ENCODE peak calls at places on chromosomes 1 and 21, in five cellular contexts. U is A549, R is IMR-90, D is AG04450, C is endodermal cell. Y is an unnamed sample. For H3K9me3, the result is how much of the 10 kb centered on the place peaks cover.

GRCh38 chr1:88998716-88999115 is 6.3 kb upstream of the KYAT3 start:
- DNase-seq in U (peak), R (peak), D (no peak), C (no peak), Y (no peak)

GRCh38 chr1:110228853-110229252 is 18.7 kb downstream of the KCNC4 start:
- DNase-seq in U (no peak), R (no peak), D (no peak), C (no peak), Y (no peak)

GRCh38 chr1:57696041-57696440 is 272.2 kb upstream of the DAB1 start:
- DNase-seq in U (no peak), R (no peak), D (no peak), C (no peak), Y (no peak)

GRCh38 chr1:179781962-179782361 is 38.9 kb downstream of the FAM163A start:
- DNase-seq in U (no peak), R (peak), D (peak), C (no peak), Y (no peak)

GRCh38 chr1:221087919-221088318 is 208.7 kb downstream of the HLX start:
- DNase-seq in U (no peak), R (peak), D (no peak), C (no peak), Y (no peak)

GRCh38 chr1:12076425-12077005 is 13.4 kb downstream of the TNFRSF8 start:
- DNase-seq in U (no peak), R (no peak), D (no peak), C (no peak), Y (no peak)

GRCh38 chr21:31594726-31595125 is 64.8 kb upstream of the SOD1 start:
- DNase-seq in U (no peak), R (no peak), D (no peak), C (no peak), Y (no peak)

GRCh38 chr1:17746920-17747319 is 8.2 kb upstream of the ACTL8 start:
- DNase-seq in U (no peak), R (no peak), D (no peak), C (no peak), Y (no peak)

GRCh38 chr1:61271412-61271789 is 189.0 kb downstream of the NFIA start:
- DNase-seq in U (no peak), R (no peak), D (no peak), C (no peak), Y (no peak)

GRCh38 chr21:42521384-42521783 is 7.7 kb downstream of the SLC37A1 start:
- DNase-seq in U (no peak), R (no peak), D (no peak), C (no peak), Y (no peak)

GRCh38 chr1:6922096-6922931 is 137.1 kb downstream of the CAMTA1 start:
- DNase-seq in U (no peak), R (peak), D (no peak), C (no peak), Y (no peak)

GRCh38 chr21:38631171-38631570 is 132.9 kb upstream of the ERG start:
- DNase-seq in U (no peak), R (no peak), D (no peak), C (no peak), Y (no peak)

GRCh38 chr1:31315902-31316301 is 19.1 kb downstream of the ZCCHC17 start:
- DNase-seq in U (no peak), R (no peak), D (no peak), C (no peak), Y (no peak)

GRCh38 chr1:53070621-53071020 is 8.6 kb downstream of the PODN start:
- DNase-seq in U (no peak), R (no peak), D (no peak), C (no peak), Y (no peak)

GRCh38 chr1:165168466-165168865 is 188.0 kb downstream of the LMX1A start:
- DNase-seq in U (no peak), R (no peak), D (no peak), C (no peak), Y (no peak)

GRCh38 chr21:38166214-38166547 is 90.6 kb upstream of the KCNJ15 start:
- DNase-seq in U (no peak), R (no peak), D (no peak), C (no peak), Y (no peak)

GRCh38 chr1:78419309-78419708 is 71.5 kb upstream of the PTGFR start:
- DNase-seq in U (no peak), R (peak), D (no peak), C (no peak), Y (no peak)

GRCh38 chr1:220213381-220213983 is 58.8 kb downstream of the RAB3GAP2 start:
- DNase-seq in U (no peak), R (no peak), D (no peak), C (no peak), Y (no peak)

GRCh38 chr1:112706505-112707216 is at the start of gene RHOC:
- DNase-seq in U (peak), R (peak), D (no peak), C (peak), Y (no peak)

GRCh38 chr1:35646043-35646442 is 4.7 kb upstream of the PSMB2 start:
- DNase-seq in U (peak), R (no peak), D (no peak), C (no peak), Y (no peak)

GRCh38 chr1:175901076-175901475 is 157.7 kb upstream of the TNR start:
- DNase-seq in U (no peak), R (no peak), D (no peak), C (peak), Y (no peak)

GRCh38 chr1:5882367-5883128 is 109.7 kb downstream of the NPHP4 start:
- DNase-seq in U (no peak), R (no peak), D (no peak), C (no peak), Y (no peak)

GRCh38 chr1:161720956-161721737 is at the start of gene FCRLB:
- DNase-seq in U (no peak), R (no peak), D (no peak), C (no peak), Y (no peak)

GRCh38 chr1:48493970-48494769 is 22.2 kb upstream of the SPATA6 start:
- DNase-seq in U (no peak), R (peak), D (peak), C (peak), Y (no peak)

GRCh38 chr1:170623171-170623570 is 40.8 kb upstream of the PRRX1 start:
- DNase-seq in U (no peak), R (peak), D (peak), C (no peak), Y (no peak)

GRCh38 chr1:76294470-76295194 is 220.1 kb downstream of the ST6GALNAC3 start:
- DNase-seq in U (no peak), R (no peak), D (no peak), C (no peak), Y (no peak)

GRCh38 chr1:220011620-220012019 is 34.7 kb downstream of the EPRS1 start:
- DNase-seq in U (no peak), R (peak), D (no peak), C (no peak), Y (no peak)

GRCh38 chr1:212515329-212515760 is 82.6 kb downstream of the NENF start:
- DNase-seq in U (no peak), R (no peak), D (no peak), C (peak), Y (no peak)

GRCh38 chr1:43067856-43068751 is 104.0 kb downstream of the EBNA1BP2 start:
- DNase-seq in U (no peak), R (no peak), D (no peak), C (peak), Y (no peak)

GRCh38 chr1:240492832-240493440 is 119.0 kb downstream of the GREM2 start:
- DNase-seq in U (peak), R (peak), D (no peak), C (peak), Y (no peak)

GRCh38 chr1:205907794-205908193 is 35.5 kb downstream of the SLC26A9 start:
- DNase-seq in U (no peak), R (peak), D (no peak), C (peak), Y (no peak)

GRCh38 chr1:83917961-83918360 is 81.0 kb downstream of the TTLL7 start:
- DNase-seq in U (no peak), R (no peak), D (no peak), C (no peak), Y (no peak)
- H3K9me3 ChIP-seq in U (under half), R (under half), D (under half), C (under half), Y (under half)

GRCh38 chr1:8348056-8348776 is 30.3 kb downstream of the SLC45A1 start:
- DNase-seq in U (no peak), R (no peak), D (no peak), C (no peak), Y (no peak)

GRCh38 chr1:8349961-8350360 is 32.0 kb downstream of the SLC45A1 start:
- DNase-seq in U (no peak), R (no peak), D (no peak), C (peak), Y (no peak)

GRCh38 chr1:8349473-8349865 is 31.6 kb downstream of the SLC45A1 start:
- DNase-seq in U (no peak), R (no peak), D (no peak), C (no peak), Y (no peak)

GRCh38 chr1:8347635-8348034 is 29.7 kb downstream of the SLC45A1 start:
- DNase-seq in U (no peak), R (no peak), D (no peak), C (no peak), Y (no peak)

DNA sequence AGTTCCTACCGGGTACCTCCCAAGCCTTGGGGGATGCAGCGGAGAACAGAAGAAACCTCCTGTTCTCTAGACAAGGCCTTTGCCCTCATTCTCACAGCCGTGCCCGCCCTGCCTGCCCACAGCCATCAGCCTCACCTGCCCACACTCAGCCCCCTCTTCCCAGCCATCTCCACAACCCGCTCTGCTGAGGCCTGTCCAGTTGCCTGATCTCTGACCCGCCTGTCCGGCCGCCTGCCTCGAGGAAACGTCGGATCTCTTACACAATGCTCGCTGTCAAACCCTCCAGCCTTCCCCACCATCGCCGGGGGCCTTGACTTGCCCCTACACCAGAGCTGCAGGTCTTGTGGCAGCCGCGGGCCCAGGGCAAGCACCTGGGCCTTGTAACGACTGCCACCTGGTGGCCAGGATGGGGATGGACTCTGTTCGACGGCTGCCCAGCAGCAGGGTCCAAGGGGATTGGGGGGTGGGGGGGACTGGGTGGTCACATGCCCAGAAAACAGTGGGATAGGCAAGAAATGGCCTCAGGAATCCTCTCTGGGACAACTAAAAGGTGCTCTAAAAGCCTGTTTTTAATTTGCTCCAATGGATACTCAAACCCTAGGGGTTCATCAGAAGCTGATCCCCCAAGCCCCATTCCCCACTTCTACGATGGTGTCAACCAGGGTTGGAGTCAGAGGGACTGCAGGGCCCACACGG is 31.0 kb downstream of the SLC45A1 start:
- DNase-seq in U (peak), R (peak), D (peak), C (peak), Y (peak)
- TF ChIP-seq CTCF in U (peak), R (peak), D (peak), C (peak), Y (peak)

GRCh38 chr1:152034324-152034653 is 2.5 kb downstream of the S100A11 start:
- DNase-seq in U (no peak), R (no peak), D (no peak), C (no peak), Y (no peak)

GRCh38 chr1:152029144-152029936 is 7.5 kb downstream of the S100A11 start:
- DNase-seq in U (no peak), R (peak), D (no peak), C (no peak), Y (no peak)

GRCh38 chr1:152034654-152035405 is 2.0 kb downstream of the S100A11 start:
- DNase-seq in U (peak), R (peak), D (no peak), C (peak), Y (peak)

GRCh38 chr1:152026895-152027294 is 9.9 kb downstream of the S100A11 start:
- DNase-seq in U (no peak), R (peak), D (no peak), C (no peak), Y (no peak)

DNA sequence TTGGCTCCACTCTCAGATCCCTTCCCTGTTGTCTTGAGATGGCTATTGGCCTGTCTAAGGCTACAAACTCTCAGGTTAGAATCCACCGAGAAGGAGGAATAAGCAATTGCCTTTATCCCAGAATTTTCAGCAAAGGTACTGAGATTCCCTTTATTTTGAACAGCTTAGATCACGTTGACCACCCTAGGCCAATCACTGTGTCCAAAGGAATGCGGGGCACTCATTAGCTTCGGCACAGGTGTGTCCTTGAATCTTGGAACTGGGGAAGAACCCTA is 6.9 kb downstream of the S100A11 start:
- DNase-seq in U (no peak), R (no peak), D (no peak), C (no peak), Y (no peak)
- H3K27ac ChIP-seq in U (peak), R (no peak), D (no peak), C (no peak), Y (no peak)

DNA sequence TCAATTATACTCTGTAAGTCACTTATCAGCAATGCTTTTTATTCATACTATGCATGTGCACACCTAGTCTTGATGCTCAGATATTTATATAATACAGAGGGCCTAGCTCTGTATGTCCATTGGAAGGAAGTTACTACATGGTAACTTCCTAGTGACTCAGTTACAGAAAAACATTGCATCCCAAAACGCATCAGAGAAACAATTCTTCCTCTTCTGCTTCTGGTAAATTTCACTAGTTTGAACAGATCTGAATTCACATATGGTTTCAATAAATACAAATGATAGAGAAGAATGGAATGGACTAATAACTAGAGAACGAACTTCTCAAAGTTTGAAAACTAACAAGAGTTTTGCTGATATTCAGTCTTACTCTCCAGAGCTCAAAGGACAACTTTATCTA is 811.3 kb upstream of the ADGRL2 start:
- DNase-seq in U (no peak), R (no peak), D (no peak), C (no peak), Y (no peak)
- H3K9me3 ChIP-seq in U (under half), R (under half), D (under half), C (under half), Y (under half)

DNA sequence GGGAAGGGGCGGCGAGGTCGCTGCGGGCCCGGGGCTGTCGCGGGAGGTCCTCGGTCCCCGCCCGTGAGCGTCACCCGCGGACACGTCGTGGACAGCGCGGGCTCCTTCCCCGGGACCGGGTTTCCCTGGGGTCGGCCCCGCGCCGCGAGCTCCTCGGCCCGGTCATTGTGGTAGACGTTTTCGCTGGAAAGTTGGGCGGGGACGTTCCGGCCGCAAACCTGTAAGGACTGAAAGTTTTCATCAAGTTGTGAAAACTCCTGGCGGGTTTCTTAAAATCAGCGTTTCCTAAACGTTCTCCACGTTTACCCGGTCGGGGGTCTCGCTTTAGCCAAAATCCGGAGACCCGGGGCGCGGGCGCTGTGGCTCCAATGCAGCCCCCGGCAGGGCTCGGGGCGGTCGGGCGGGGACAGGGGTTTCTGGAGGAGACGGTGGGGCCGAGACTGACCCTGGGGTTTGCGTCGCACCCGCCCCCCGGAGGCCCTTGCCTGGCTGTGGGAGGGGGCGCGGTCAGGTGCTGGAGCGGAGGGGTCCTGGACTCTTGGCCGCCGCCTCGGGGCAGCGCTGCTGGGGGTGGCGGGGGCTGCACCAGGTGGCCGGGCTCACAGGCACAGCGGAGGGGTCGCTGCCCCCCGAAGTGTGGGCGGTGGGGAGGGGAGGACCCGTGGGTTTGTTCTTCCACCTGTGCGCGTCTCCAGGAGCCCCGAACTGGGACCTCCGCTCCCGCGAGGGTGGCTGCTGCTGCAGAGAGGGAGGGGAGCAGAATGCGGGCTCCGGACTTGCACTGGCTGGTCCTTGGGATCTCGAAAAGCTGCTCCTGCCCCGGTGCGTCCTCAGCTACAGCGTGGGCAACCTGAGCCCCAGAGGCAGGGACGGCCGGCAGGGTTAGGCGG is 827 bp downstream of the PRKCZ start:
- DNase-seq in U (no peak), R (no peak), D (no peak), C (peak), Y (no peak)
- TF ChIP-seq CTCF in U (no peak), R (no peak), D (no peak), C (no peak), Y (no peak)

GRCh38 chr21:43884012-43884860 is 19.2 kb downstream of the AGPAT3 start:
- DNase-seq in U (no peak), R (no peak), D (no peak), C (peak), Y (no peak)
- H3K27ac ChIP-seq in U (peak), R (no peak), D (peak), C (peak), Y (no peak)

GRCh38 chr1:174324939-174325338 is 122.8 kb upstream of the GPR52 start:
- DNase-seq in U (no peak), R (no peak), D (no peak), C (no peak), Y (no peak)
- H3K9me3 ChIP-seq in U (under half), R (under half), D (under half), C (half or more), Y (under half)

GRCh38 chr1:21872445-21873079 is 60.5 kb downstream of the LDLRAD2 start:
- DNase-seq in U (no peak), R (no peak), D (no peak), C (no peak), Y (no peak)

GRCh38 chr1:21874778-21875547 is 62.1 kb downstream of the HSPG2 start:
- DNase-seq in U (no peak), R (no peak), D (no peak), C (no peak), Y (no peak)

GRCh38 chr1:21874328-21874727 is 62.3 kb downstream of the LDLRAD2 start:
- DNase-seq in U (no peak), R (no peak), D (no peak), C (no peak), Y (no peak)

GRCh38 chr1:21873174-21873573 is 61.1 kb downstream of the LDLRAD2 start:
- DNase-seq in U (no peak), R (no peak), D (no peak), C (no peak), Y (no peak)

DNA sequence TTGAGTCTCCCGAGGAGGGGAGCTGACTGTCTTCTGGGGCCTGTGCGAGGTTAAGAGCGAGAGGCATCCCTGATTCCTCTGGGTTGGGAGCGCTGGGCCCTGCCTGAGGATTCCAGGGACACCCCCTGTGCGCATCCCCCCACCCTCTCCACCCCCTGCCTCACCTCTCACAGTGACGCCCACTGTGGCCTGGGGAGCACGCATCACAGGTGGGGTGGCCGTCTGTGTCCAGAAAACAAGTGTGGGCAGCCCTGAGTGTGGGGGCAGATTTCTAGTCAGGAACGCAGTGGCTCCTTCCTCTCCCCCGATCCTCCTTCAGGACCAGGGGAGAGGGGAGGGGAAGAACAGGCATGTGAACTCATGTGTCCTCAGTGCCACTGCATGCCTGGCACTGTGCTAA is 61.7 kb downstream of the LDLRAD2 start:
- DNase-seq in U (no peak), R (no peak), D (no peak), C (no peak), Y (no peak)
- TF ChIP-seq CTCF in U (no peak), R (no peak), D (no peak), C (no peak), Y (no peak)